ENCODE peak calls at places on chromosomes 11 and 22, in seven cellular contexts. V is HCT116, O is GM12878, L is SK-N-SH, A is K562, W is H1, F is HepG2. J is an unnamed sample.

GRCh38 chr22:36644333-36644757 is 59.2 kb downstream of the CACNG2 start:
- DNase-seq in V (peak; percentile 45), O (no peak), L (no peak), A (peak; percentile 48), W (no peak), F (peak; percentile 51), J (peak; percentile 21)

GRCh38 chr11:68266121-68266891 is 5.5 kb downstream of the C11orf24 start:
- DNase-seq in V (no peak), O (peak; percentile 81), L (no peak), A (peak; percentile 3), W (no peak), F (no peak), J (no peak)

GRCh38 chr11:19890308-19890707 is 177.7 kb downstream of the NAV2 start:
- DNase-seq in V (no peak), O (no peak), L (no peak), A (no peak), W (no peak), F (no peak), J (no peak)

GRCh38 chr11:27722945-27723344 is 22.7 kb upstream of the BDNF start:
- DNase-seq in V (no peak), O (no peak), L (peak; percentile 41), A (no peak), W (no peak), F (no peak), J (no peak)

GRCh38 chr22:28137036-28137435 is 218.0 kb upstream of the PITPNB start:
- DNase-seq in V (no peak), O (no peak), L (no peak), A (no peak), W (no peak), F (no peak), J (no peak)

GRCh38 chr11:101880208-101880607 is 34.6 kb upstream of the CEP126 start:
- DNase-seq in V (peak; percentile 72), O (no peak), L (peak; percentile 8), A (no peak), W (no peak), F (peak; percentile 75), J (peak; percentile 74)

GRCh38 chr22:42777126-42777525 is 56.5 kb upstream of the A4GALT start:
- DNase-seq in V (no peak), O (no peak), L (no peak), A (no peak), W (no peak), F (no peak), J (no peak)

GRCh38 chr11:12318791-12319733 is 58.3 kb upstream of the PARVA start:
- DNase-seq in V (no peak), O (no peak), L (peak; percentile 59), A (no peak), W (no peak), F (no peak), J (no peak)

GRCh38 chr22:19879248-19879575 is 24.5 kb upstream of the GNB1L start:
- DNase-seq in V (no peak), O (no peak), L (peak; percentile 40), A (no peak), W (no peak), F (no peak), J (no peak)

GRCh38 chr11:91404344-91404743 is 820.3 kb upstream of the FAT3 start:
- DNase-seq in V (no peak), O (no peak), L (no peak), A (no peak), W (no peak), F (no peak), J (no peak)

GRCh38 chr11:63560506-63561179 is 2.5 kb downstream of the PLAAT2 start:
- DNase-seq in V (no peak), O (no peak), L (no peak), A (no peak), W (no peak), F (no peak), J (no peak)

GRCh38 chr11:4044971-4045646 is 49.5 kb upstream of the RRM1 start:
- DNase-seq in V (no peak), O (no peak), L (no peak), A (no peak), W (no peak), F (peak; percentile 33), J (no peak)

GRCh38 chr22:44594951-44595350 is 96.9 kb upstream of the RTL6 start:
- DNase-seq in V (no peak), O (no peak), L (no peak), A (no peak), W (no peak), F (no peak), J (no peak)

GRCh38 chr11:13098890-13099289 is 89.8 kb downstream of the RASSF10 start:
- DNase-seq in V (no peak), O (no peak), L (no peak), A (no peak), W (no peak), F (no peak), J (no peak)

GRCh38 chr11:122193457-122193856 is 77.4 kb upstream of the BLID start:
- DNase-seq in V (no peak), O (no peak), L (no peak), A (no peak), W (no peak), F (no peak), J (no peak)

GRCh38 chr11:118008271-118008903 is 22.2 kb downstream of the IL10RA start:
- DNase-seq in V (no peak), O (no peak), L (no peak), A (no peak), W (no peak), F (no peak), J (no peak)

GRCh38 chr11:129264114-129264513 is 72.0 kb upstream of the ARHGAP32 start:
- DNase-seq in V (no peak), O (no peak), L (no peak), A (no peak), W (no peak), F (no peak), J (no peak)

GRCh38 chr22:37310075-37310606 is 27.8 kb downstream of the CYTH4 start:
- DNase-seq in V (no peak), O (no peak), L (no peak), A (peak; percentile 30), W (no peak), F (no peak), J (no peak)

GRCh38 chr11:111091341-111091740 is 154.2 kb upstream of the POU2AF2 start:
- DNase-seq in V (no peak), O (no peak), L (no peak), A (no peak), W (no peak), F (no peak), J (no peak)

GRCh38 chr11:86688398-86689179 is 16.2 kb upstream of the ME3 start:
- DNase-seq in V (no peak), O (peak; percentile 24), L (no peak), A (no peak), W (no peak), F (no peak), J (no peak)

GRCh38 chr11:67614730-67615454 is 8.2 kb downstream of the NDUFV1 start:
- DNase-seq in V (no peak), O (no peak), L (no peak), A (no peak), W (no peak), F (no peak), J (no peak)

DNA sequence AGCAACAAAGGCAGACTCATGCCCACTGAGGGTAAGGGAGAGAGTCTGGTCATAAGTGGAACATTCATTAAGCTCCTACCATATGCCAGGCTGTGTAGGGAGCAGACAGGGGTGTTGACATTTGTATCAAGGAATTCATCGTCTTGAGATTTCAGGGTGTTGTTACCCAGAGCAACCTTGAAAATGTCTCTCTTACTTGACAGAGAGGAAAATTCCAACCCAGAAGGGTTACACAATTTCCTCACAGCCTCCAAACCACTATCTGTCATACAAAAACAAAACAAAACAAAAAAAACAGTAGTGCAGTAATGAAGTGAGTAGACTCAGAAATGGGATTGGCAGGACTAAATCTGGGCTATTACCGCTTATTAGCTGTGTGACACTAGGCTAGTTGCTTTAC is 113.2 kb downstream of the MIAT start:
- DNase-seq in V (no peak), O (no peak), L (no peak), A (no peak), W (no peak), F (no peak), J (no peak)
- TF ChIP-seq JUND in V (no peak), O (no peak), L (no peak), A (no peak), W (no peak), F (no peak), J (no peak)

GRCh38 chr11:93747122-93747521 is 5.7 kb downstream of the C11orf54 start:
- DNase-seq in V (no peak), O (no peak), L (no peak), A (no peak), W (no peak), F (no peak), J (no peak)
- TF ChIP-seq JUND in V (no peak), O (no peak), L (no peak), A (no peak), W (no peak), F (no peak), J (no peak)

DNA sequence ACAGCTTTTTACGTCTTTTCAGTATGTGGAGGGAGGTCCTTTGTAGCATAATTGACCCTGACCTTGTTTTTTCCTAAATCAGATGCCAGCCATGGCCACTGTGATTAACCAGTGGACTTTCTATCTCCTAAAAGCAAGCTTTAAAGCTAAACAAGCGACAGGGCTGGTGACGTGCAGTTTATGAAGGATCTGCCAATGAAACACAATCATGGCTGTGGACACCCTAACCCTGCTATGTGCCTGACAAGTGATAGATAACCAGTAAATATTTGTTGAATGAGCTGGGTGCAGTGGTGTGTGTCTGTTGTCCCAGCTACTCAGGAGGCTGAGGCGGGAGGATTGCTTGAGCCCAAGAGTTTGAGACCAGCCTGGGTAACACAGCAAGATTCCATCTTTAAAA is 64.2 kb downstream of the LIF start:
- DNase-seq in V (no peak), O (no peak), L (no peak), A (no peak), W (no peak), F (peak; percentile 39), J (no peak)
- TF ChIP-seq JUND in V (no peak), O (no peak), L (no peak), A (no peak), W (no peak), F (no peak), J (no peak)

GRCh38 chr11:116505466-116506247 is 267.1 kb downstream of the BUD13 start:
- DNase-seq in V (no peak), O (no peak), L (peak; percentile 79), A (no peak), W (no peak), F (no peak), J (no peak)
- TF ChIP-seq JUND in V (no peak), O (no peak), L (no peak), A (no peak), W (no peak), F (no peak), J (no peak)